ENCODE peak calls at places on chromosomes 7 and 10, in nine cellular contexts. H is left kidney, M is hypothalamus, X is WTC11, Y is NCI-H1105, N is mesothelial cell of epicardium, P is cardiac fibroblast, G is GM20000, T is H54. L is an unnamed sample.

GRCh38 chr10:6401562-6402348 is 178.3 kb downstream of the PRKCQ start:
- DNase-seq in Y (peak), M (no peak), P (peak), H (peak), T (peak), X (peak), N (peak), G (peak), L (peak)

GRCh38 chr10:34814228-34815173 is 595 bp downstream of the PARD3 start:
- DNase-seq in H (peak), X (peak), N (peak), P (peak), T (peak), Y (no peak), G (peak), M (no peak), L (peak)

GRCh38 chr7:152621426-152621825 is 54.5 kb downstream of the XRCC2 start:
- DNase-seq in Y (no peak), H (no peak), G (no peak), N (no peak), P (no peak), T (no peak), M (no peak), X (no peak), L (no peak)

GRCh38 chr10:46515402-46516192 is 40.9 kb downstream of the GPRIN2 start:
- DNase-seq in H (peak), T (no peak), G (no peak), N (no peak), Y (no peak), M (no peak), P (no peak), X (peak), L (no peak)

GRCh38 chr7:45417268-45417667 is 156.9 kb upstream of the ADCY1 start:
- DNase-seq in H (no peak), P (no peak), N (no peak), G (no peak), X (no peak), Y (no peak), T (no peak), M (no peak), L (no peak)

GRCh38 chr7:1672851-1673486 is 2.9 kb downstream of the ELFN1 start:
- DNase-seq in G (no peak), M (no peak), T (no peak), H (peak), N (peak), P (no peak), Y (no peak), X (no peak), L (no peak)

GRCh38 chr7:126605056-126605455 is 647.7 kb downstream of the GRM8 start:
- DNase-seq in G (no peak), M (no peak), X (no peak), N (no peak), Y (peak), T (no peak), P (no peak), H (no peak), L (no peak)

GRCh38 chr10:28375399-28376354 is 72.8 kb upstream of the MPP7 start:
- DNase-seq in M (no peak), Y (no peak), X (no peak), P (peak), G (no peak), H (no peak), N (no peak), T (peak), L (no peak)

GRCh38 chr10:77264107-77264506 is 373.5 kb downstream of the KCNMA1 start:
- DNase-seq in T (no peak), Y (no peak), P (no peak), G (peak), N (no peak), H (no peak), X (no peak), M (no peak), L (no peak)

GRCh38 chr10:71598673-71599072 is 120.9 kb downstream of the C10orf105 start:
- DNase-seq in P (peak), Y (no peak), N (no peak), G (no peak), H (no peak), M (no peak), T (no peak), X (no peak), L (no peak)

GRCh38 chr7:43513236-43513635 is 69.7 kb upstream of the STK17A start:
- DNase-seq in Y (peak), P (no peak), G (no peak), T (no peak), M (no peak), H (no peak), N (no peak), X (no peak), L (no peak)

GRCh38 chr7:130941322-130942210 is 207.6 kb upstream of the KLF14 start:
- DNase-seq in H (no peak), Y (no peak), X (no peak), N (no peak), T (no peak), G (no peak), M (no peak), P (peak), L (no peak)